ENCODE peak calls at places on chromosomes 1 and 21, in four cellular contexts. L is heart left ventricle; Y is NT2/D1; G is effector memory CD4-positive, alpha-beta T cell. Q is an unnamed sample.
A peak's percentile ranks its signal among the peaks of the same experiment; 100 is the strongest.

GRCh38 chr1:64574301-64574700 is 104.4 kb downstream of the CACHD1 start:
- DNase-seq in G (no peak), Y (no peak), L (no peak), Q (no peak)

GRCh38 chr1:113325039-113325438 is 65.3 kb upstream of the MAGI3 start:
- DNase-seq in L (no peak), Y (no peak), G (no peak), Q (no peak)

GRCh38 chr21:16418663-16419062 is 688.9 kb downstream of the USP25 start:
- DNase-seq in G (no peak), L (no peak), Y (no peak), Q (no peak)

GRCh38 chr1:181100015-181100905 is 11.8 kb downstream of the IER5 start:
- DNase-seq in Y (no peak), L (no peak), G (no peak), Q (no peak)

GRCh38 chr1:27166351-27166802 is 11.5 kb upstream of the SLC9A1 start:
- DNase-seq in Y (no peak), L (no peak), G (no peak), Q (no peak)

GRCh38 chr1:107413951-107414350 is 273.1 kb downstream of the NTNG1 start:
- DNase-seq in G (no peak), L (no peak), Y (no peak), Q (no peak)

GRCh38 chr21:42568834-42569731 is 55.4 kb downstream of the SLC37A1 start:
- DNase-seq in Y (no peak), L (peak; percentile 14), G (no peak), Q (peak; percentile 8)

GRCh38 chr1:6486433-6487011 is 4.9 kb downstream of the PLEKHG5 start:
- DNase-seq in L (peak; percentile 85), Y (peak; percentile 76), G (peak; percentile 58), Q (peak; percentile 76)

GRCh38 chr1:83034846-83035245 is 964.1 kb downstream of the TTLL7 start:
- DNase-seq in Y (no peak), G (no peak), L (no peak), Q (no peak)

GRCh38 chr1:58108783-58109182 is 437.7 kb downstream of the OMA1 start:
- DNase-seq in Y (no peak), G (no peak), L (no peak), Q (no peak)

GRCh38 chr1:207312604-207312920 is 8.9 kb upstream of the CD55 start:
- DNase-seq in G (no peak), L (no peak), Y (no peak), Q (no peak)

GRCh38 chr1:167713330-167714081 is 8.3 kb upstream of the MPZL1 start:
- DNase-seq in Y (no peak), L (no peak), G (no peak), Q (no peak)

GRCh38 chr1:7940745-7941436 is at the start of gene TNFRSF9:
- DNase-seq in Y (no peak), G (peak; percentile 58), L (no peak), Q (peak; percentile 30)

GRCh38 chr1:68955424-68955823 is 458.5 kb upstream of the DEPDC1 start:
- DNase-seq in L (no peak), Y (no peak), G (no peak), Q (no peak)

GRCh38 chr1:164718821-164719220 is 159.8 kb downstream of the PBX1 start:
- DNase-seq in G (no peak), Y (no peak), L (no peak), Q (no peak)

GRCh38 chr1:100539836-100540536 is 2.0 kb downstream of the GPR88 start:
- DNase-seq in G (no peak), Y (no peak), L (no peak), Q (no peak)

GRCh38 chr1:235984041-235984820 is 80.7 kb downstream of the NID1 start:
- DNase-seq in G (no peak), L (no peak), Y (no peak), Q (no peak)

GRCh38 chr1:97758589-97759057 is 162.2 kb downstream of the DPYD start:
- DNase-seq in G (no peak), L (no peak), Y (no peak), Q (no peak)

GRCh38 chr1:181768216-181768929 is 285.1 kb downstream of the CACNA1E start:
- DNase-seq in Y (no peak), L (no peak), G (no peak), Q (no peak)

GRCh38 chr21:17231124-17231523 is 281.7 kb upstream of the CXADR start:
- DNase-seq in G (no peak), L (no peak), Y (no peak), Q (no peak)

GRCh38 chr1:165444897-165445370 is at the start of gene RXRG:
- DNase-seq in Y (peak; percentile 35), G (no peak), L (peak; percentile 30), Q (no peak)

GRCh38 chr1:18263547-18264130 is 156.0 kb downstream of the IGSF21 start:
- DNase-seq in Y (no peak), G (no peak), L (no peak), Q (no peak)

GRCh38 chr1:94792876-94793605 is 27.1 kb upstream of the SLC44A3 start:
- DNase-seq in Y (no peak), L (no peak), G (no peak), Q (no peak)
- H3K9me3 ChIP-seq in Y (no peaks in the 10 kb centered on the region), L (no peaks in the 10 kb centered on the region), G (no peaks in the 10 kb centered on the region), Q (no peaks in the 10 kb centered on the region)

DNA sequence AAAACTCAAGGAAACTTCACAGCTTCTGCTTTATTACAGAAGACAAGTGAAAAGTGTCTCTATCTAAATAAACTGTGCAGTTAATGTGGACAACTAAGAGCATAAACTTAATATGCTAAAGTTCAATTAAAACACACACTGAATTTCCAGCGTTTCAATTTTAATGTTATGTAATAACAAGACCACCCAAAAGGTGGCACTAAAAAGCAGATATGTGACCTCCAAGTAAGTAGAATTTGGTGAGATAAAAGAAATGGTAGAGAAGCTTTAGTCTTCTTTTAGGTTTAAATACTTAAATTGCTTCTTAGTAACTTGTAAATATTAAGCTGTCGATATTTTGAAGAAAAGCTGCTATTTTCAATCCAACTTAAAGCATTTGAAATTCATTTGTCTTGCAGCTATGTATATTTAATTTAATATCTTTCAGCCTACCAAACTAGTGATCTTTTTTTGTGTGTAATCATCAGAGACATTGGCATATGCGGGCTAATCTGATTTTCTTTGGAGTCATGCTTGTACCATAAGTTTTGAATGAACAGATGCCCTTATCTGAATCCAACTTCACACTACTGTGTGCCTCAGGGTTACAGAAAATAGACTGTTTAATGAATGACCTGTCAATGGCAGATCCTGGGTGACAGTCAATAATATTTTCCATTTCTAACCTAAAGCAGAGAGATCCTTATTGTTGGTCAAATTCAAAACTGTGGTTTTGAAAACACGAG is 36.5 kb upstream of the ADAMTS1 start:
- DNase-seq in Y (peak; percentile 15), L (no peak), G (no peak), Q (no peak)
- H3K9me3 ChIP-seq in Y (no peaks in the 10 kb centered on the region), L (no peaks in the 10 kb centered on the region), G (no peaks in the 10 kb centered on the region), Q (no peaks in the 10 kb centered on the region)

DNA sequence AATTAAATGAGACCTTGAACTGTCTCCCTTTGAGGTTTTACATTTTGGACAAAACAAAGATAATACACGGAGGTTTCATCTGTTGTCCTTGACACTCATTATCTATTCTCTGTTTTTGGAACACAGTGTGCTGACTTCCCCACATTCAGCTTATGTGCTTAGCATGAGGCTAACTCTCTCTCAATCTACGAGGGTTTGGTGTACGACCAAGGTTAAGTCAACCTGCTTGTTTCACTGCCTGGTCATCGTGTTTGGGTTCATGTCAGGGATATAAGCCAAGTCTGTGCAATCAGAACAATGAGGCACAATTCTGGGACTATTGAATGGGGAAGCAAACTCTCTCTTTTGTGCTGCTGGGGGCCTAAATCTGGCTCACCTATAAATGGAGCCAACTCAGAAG is 328.5 kb upstream of the USP25 start:
- DNase-seq in G (no peak), Y (no peak), L (no peak), Q (no peak)
- H3K9me3 ChIP-seq in G (no peaks in the 10 kb centered on the region), Y (no peaks in the 10 kb centered on the region), L (no peaks in the 10 kb centered on the region), Q (no peaks in the 10 kb centered on the region)

GRCh38 chr1:9018372-9018771 is 7.9 kb downstream of the SLC2A7 start:
- DNase-seq in G (no peak), L (peak; percentile 56), Y (no peak), Q (no peak)

GRCh38 chr1:9013824-9014223 is 12.4 kb downstream of the SLC2A7 start:
- DNase-seq in G (no peak), Y (no peak), L (no peak), Q (no peak)

GRCh38 chr1:9014475-9015375 is 11.5 kb downstream of the SLC2A7 start:
- DNase-seq in G (no peak), Y (no peak), L (no peak), Q (no peak)

GRCh38 chr1:9020325-9020724 is 5.9 kb downstream of the SLC2A7 start:
- DNase-seq in Y (no peak), G (no peak), L (no peak), Q (no peak)

DNA sequence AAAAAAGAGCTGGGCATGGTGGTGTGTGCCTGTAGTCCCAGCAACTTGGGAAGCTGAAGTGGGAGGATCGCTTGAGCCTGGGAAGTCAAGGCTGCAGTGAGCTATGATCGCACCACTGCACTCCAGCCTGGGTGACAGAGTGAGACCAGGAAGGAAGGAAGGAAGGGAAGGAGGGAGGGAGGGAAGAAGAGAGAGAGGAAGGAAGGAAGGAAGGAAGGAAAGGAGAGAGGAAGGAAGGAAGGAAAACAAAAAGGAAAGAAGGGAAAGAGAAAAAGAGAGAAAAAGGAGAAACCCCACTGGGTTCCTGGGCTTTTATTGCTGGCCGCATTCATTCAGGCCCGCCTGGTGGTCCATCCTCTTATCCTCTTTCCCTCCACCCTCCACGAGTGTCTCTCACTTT is 9.8 kb downstream of the SLC2A7 start:
- DNase-seq in Y (no peak), G (no peak), L (no peak), Q (no peak)
- H3K9me3 ChIP-seq in Y (no peaks in the 10 kb centered on the region), G (no peaks in the 10 kb centered on the region), L (no peaks in the 10 kb centered on the region), Q (no peaks in the 10 kb centered on the region)

GRCh38 chr1:23561813-23562100 is 2.5 kb upstream of the ID3 start:
- DNase-seq in L (no peak), G (no peak), Y (no peak), Q (no peak)

GRCh38 chr1:23563003-23563402 is 3.7 kb upstream of the ID3 start:
- DNase-seq in Y (no peak), L (no peak), G (no peak), Q (no peak)

GRCh38 chr1:23566304-23566703 is 7.0 kb upstream of the ID3 start:
- DNase-seq in Y (no peak), L (no peak), G (no peak), Q (no peak)

GRCh38 chr1:23562138-23562819 is 3.0 kb upstream of the ID3 start:
- DNase-seq in L (peak; percentile 97), G (no peak), Y (peak; percentile 83), Q (no peak)

GRCh38 chr1:23563755-23564374 is 4.6 kb upstream of the ID3 start:
- DNase-seq in Y (no peak), L (no peak), G (no peak), Q (no peak)
- H3K9me3 ChIP-seq in Y (no peaks in the 10 kb centered on the region), L (no peaks in the 10 kb centered on the region), G (no peaks in the 10 kb centered on the region), Q (no peaks in the 10 kb centered on the region)

GRCh38 chr21:38817371-38818335 is 11.9 kb downstream of the ETS2 start:
- DNase-seq in G (no peak), Y (no peak), L (no peak), Q (no peak)
- H3K9me3 ChIP-seq in G (no peaks in the 10 kb centered on the region), Y (no peaks in the 10 kb centered on the region), L (no peaks in the 10 kb centered on the region), Q (no peaks in the 10 kb centered on the region)

GRCh38 chr21:27380303-27380702 is 413.4 kb upstream of the ADAMTS5 start:
- DNase-seq in L (no peak), Y (no peak), G (no peak), Q (no peak)

GRCh38 chr21:27379381-27379780 is 412.5 kb upstream of the ADAMTS5 start:
- DNase-seq in Y (no peak), G (no peak), L (no peak), Q (no peak)

GRCh38 chr21:27382404-27382803 is 415.5 kb upstream of the ADAMTS5 start:
- DNase-seq in G (no peak), L (no peak), Y (no peak), Q (no peak)
- H3K9me3 ChIP-seq in G (no peaks in the 10 kb centered on the region), L (no peaks in the 10 kb centered on the region), Y (no peaks in the 10 kb centered on the region), Q (no peaks in the 10 kb centered on the region)

Q was measured in T-helper 17 cell.